ENCODE peak calls at places on chromosomes 13 and 19, in ten cellular contexts. One of them, this sample, is unnamed.

GRCh38 chr13:79423801-79424642 is 18.0 kb upstream of the RBM26 start:
- DNase-seq in IMR-90: peak
- DNase-seq in AG04449: no peak
- DNase-seq in breast epithelium: no peak
- DNase-seq in HFF-Myc: peak
- DNase-seq in spleen: no peak
- DNase-seq in astrocyte of the spinal cord: peak
- DNase-seq in cardiac muscle cell: peak
- DNase-seq in HL-60: peak
- DNase-seq in lower leg skin: no peak
- DNase-seq in this sample: peak

GRCh38 chr13:110722971-110723370 is 9.5 kb downstream of the ING1 start:
- DNase-seq in astrocyte of the spinal cord: no peak
- DNase-seq in HFF-Myc: no peak
- DNase-seq in HL-60: no peak
- DNase-seq in spleen: no peak
- DNase-seq in IMR-90: no peak
- DNase-seq in breast epithelium: no peak
- DNase-seq in lower leg skin: no peak
- DNase-seq in cardiac muscle cell: no peak
- DNase-seq in AG04449: no peak
- DNase-seq in this sample: no peak

GRCh38 chr19:14138576-14139265 is 2.3 kb upstream of the ASF1B start:
- DNase-seq in HFF-Myc: no peak
- DNase-seq in spleen: no peak
- DNase-seq in lower leg skin: no peak
- DNase-seq in astrocyte of the spinal cord: peak
- DNase-seq in HL-60: no peak
- DNase-seq in AG04449: no peak
- DNase-seq in breast epithelium: no peak
- DNase-seq in IMR-90: peak
- DNase-seq in cardiac muscle cell: peak
- DNase-seq in this sample: peak

GRCh38 chr19:38729653-38730469 is 14.4 kb downstream of the CAPN12 start:
- DNase-seq in lower leg skin: peak
- DNase-seq in astrocyte of the spinal cord: peak
- DNase-seq in AG04449: no peak
- DNase-seq in IMR-90: peak
- DNase-seq in cardiac muscle cell: peak
- DNase-seq in breast epithelium: no peak
- DNase-seq in spleen: peak
- DNase-seq in HL-60: peak
- DNase-seq in HFF-Myc: no peak
- DNase-seq in this sample: peak

GRCh38 chr19:16677060-16677459 is 16.1 kb downstream of the TMEM38A start:
- DNase-seq in IMR-90: no peak
- DNase-seq in breast epithelium: no peak
- DNase-seq in cardiac muscle cell: peak
- DNase-seq in AG04449: no peak
- DNase-seq in HL-60: no peak
- DNase-seq in spleen: no peak
- DNase-seq in astrocyte of the spinal cord: no peak
- DNase-seq in HFF-Myc: no peak
- DNase-seq in lower leg skin: no peak
- DNase-seq in this sample: no peak

GRCh38 chr19:57103573-57104277 is 16.1 kb upstream of the USP29 start:
- DNase-seq in spleen: no peak
- DNase-seq in astrocyte of the spinal cord: peak
- DNase-seq in HFF-Myc: peak
- DNase-seq in lower leg skin: peak
- DNase-seq in breast epithelium: no peak
- DNase-seq in HL-60: peak
- DNase-seq in cardiac muscle cell: peak
- DNase-seq in IMR-90: peak
- DNase-seq in AG04449: no peak
- DNase-seq in this sample: peak

GRCh38 chr13:90299238-90299637 is 1048.2 kb upstream of the MIR17HG start:
- DNase-seq in lower leg skin: no peak
- DNase-seq in AG04449: no peak
- DNase-seq in cardiac muscle cell: no peak
- DNase-seq in breast epithelium: no peak
- DNase-seq in spleen: no peak
- DNase-seq in HL-60: no peak
- DNase-seq in HFF-Myc: no peak
- DNase-seq in IMR-90: no peak
- DNase-seq in astrocyte of the spinal cord: no peak
- DNase-seq in this sample: no peak

GRCh38 chr19:49875801-49876421 is 1.2 kb downstream of the AKT1S1 start:
- DNase-seq in lower leg skin: peak
- DNase-seq in cardiac muscle cell: peak
- DNase-seq in breast epithelium: no peak
- DNase-seq in AG04449: no peak
- DNase-seq in IMR-90: peak
- DNase-seq in HL-60: peak
- DNase-seq in HFF-Myc: no peak
- DNase-seq in astrocyte of the spinal cord: peak
- DNase-seq in spleen: peak
- DNase-seq in this sample: no peak

GRCh38 chr19:13058951-13059660 is 43.6 kb downstream of the LYL1 start:
- DNase-seq in IMR-90: no peak
- DNase-seq in HFF-Myc: no peak
- DNase-seq in breast epithelium: no peak
- DNase-seq in astrocyte of the spinal cord: no peak
- DNase-seq in HL-60: no peak
- DNase-seq in spleen: no peak
- DNase-seq in AG04449: no peak
- DNase-seq in cardiac muscle cell: no peak
- DNase-seq in lower leg skin: no peak
- DNase-seq in this sample: no peak

GRCh38 chr19:13062317-13062716 is 40.3 kb downstream of the LYL1 start:
- DNase-seq in lower leg skin: no peak
- DNase-seq in HFF-Myc: no peak
- DNase-seq in AG04449: no peak
- DNase-seq in HL-60: no peak
- DNase-seq in astrocyte of the spinal cord: no peak
- DNase-seq in IMR-90: no peak
- DNase-seq in breast epithelium: no peak
- DNase-seq in cardiac muscle cell: no peak
- DNase-seq in spleen: no peak
- DNase-seq in this sample: no peak

GRCh38 chr19:13063461-13064091 is 39.1 kb downstream of the LYL1 start:
- DNase-seq in HFF-Myc: no peak
- DNase-seq in astrocyte of the spinal cord: no peak
- DNase-seq in lower leg skin: no peak
- DNase-seq in AG04449: no peak
- DNase-seq in HL-60: no peak
- DNase-seq in cardiac muscle cell: no peak
- DNase-seq in spleen: no peak
- DNase-seq in IMR-90: no peak
- DNase-seq in breast epithelium: no peak
- DNase-seq in this sample: no peak

GRCh38 chr19:13060233-13060963 is 42.3 kb downstream of the LYL1 start:
- DNase-seq in AG04449: no peak
- DNase-seq in IMR-90: no peak
- DNase-seq in cardiac muscle cell: peak
- DNase-seq in spleen: no peak
- DNase-seq in lower leg skin: no peak
- DNase-seq in HFF-Myc: no peak
- DNase-seq in breast epithelium: no peak
- DNase-seq in HL-60: no peak
- DNase-seq in astrocyte of the spinal cord: no peak
- DNase-seq in this sample: peak

DNA sequence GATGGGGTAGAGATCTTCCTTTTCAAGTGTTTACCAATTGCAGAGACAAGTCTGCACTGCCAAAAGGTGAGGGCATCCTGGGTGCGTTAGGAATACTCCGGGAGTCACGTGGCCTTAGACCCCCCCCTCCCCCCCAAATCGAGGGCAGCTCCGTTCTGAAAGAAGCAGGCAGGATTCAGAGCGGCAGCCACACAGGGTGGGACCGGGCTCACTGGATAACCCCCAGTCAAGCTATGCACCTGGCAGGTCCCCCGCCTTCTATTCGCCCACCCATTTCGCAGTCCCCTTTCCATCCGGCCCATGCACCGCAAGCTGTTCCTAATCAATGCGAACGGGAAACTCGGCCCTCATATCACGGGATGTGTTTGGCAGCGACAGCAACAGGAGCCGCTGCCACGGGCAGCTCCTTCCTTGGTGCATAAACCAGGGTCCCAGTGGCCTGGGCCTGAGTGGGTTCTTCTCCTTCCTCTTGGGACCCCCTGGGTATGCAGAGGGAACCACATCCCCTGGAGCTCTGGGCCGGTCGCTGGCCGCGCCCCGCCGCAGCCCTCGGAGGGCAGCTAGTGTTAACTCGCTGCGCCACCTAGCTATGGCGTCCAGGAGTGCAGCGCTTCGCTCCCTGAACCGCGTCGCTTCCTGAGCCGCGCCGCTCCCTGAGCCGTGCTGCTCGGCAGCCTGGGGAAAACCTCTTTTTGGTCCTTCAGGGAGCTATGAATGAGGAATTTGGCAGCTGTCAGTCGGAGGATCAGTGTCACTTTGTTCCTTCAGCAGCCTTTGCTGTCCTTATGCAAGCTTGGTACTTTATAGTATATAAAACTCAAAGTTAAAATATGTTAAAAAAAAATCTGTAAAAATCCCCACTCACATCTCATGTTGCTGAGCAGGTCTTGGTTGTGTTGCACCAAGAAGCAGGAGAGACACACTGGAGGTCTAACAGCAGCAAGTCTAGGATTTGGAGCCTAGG is 41.4 kb downstream of the LYL1 start:
- DNase-seq in spleen: peak
- DNase-seq in AG04449: no peak
- DNase-seq in IMR-90: peak
- DNase-seq in lower leg skin: peak
- DNase-seq in HL-60: peak
- DNase-seq in HFF-Myc: no peak
- DNase-seq in cardiac muscle cell: peak
- DNase-seq in astrocyte of the spinal cord: peak
- DNase-seq in breast epithelium: peak
- DNase-seq in this sample: peak
- TF ChIP-seq CTCF in spleen: peak
- TF ChIP-seq CTCF in AG04449: peak
- TF ChIP-seq CTCF in IMR-90: peak
- TF ChIP-seq CTCF in lower leg skin: peak
- TF ChIP-seq CTCF in HL-60: peak
- TF ChIP-seq CTCF in HFF-Myc: peak
- TF ChIP-seq CTCF in cardiac muscle cell: peak
- TF ChIP-seq CTCF in astrocyte of the spinal cord: peak
- TF ChIP-seq CTCF in breast epithelium: peak
- TF ChIP-seq CTCF in this sample: peak

GRCh38 chr19:19737559-19738332 is 4.8 kb upstream of the ZNF14 start:
- DNase-seq in AG04449: no peak
- DNase-seq in IMR-90: no peak
- DNase-seq in lower leg skin: no peak
- DNase-seq in astrocyte of the spinal cord: no peak
- DNase-seq in breast epithelium: no peak
- DNase-seq in HL-60: no peak
- DNase-seq in HFF-Myc: no peak
- DNase-seq in spleen: no peak
- DNase-seq in cardiac muscle cell: no peak
- DNase-seq in this sample: no peak

GRCh38 chr19:19738564-19738963 is 5.7 kb upstream of the ZNF14 start:
- DNase-seq in breast epithelium: no peak
- DNase-seq in cardiac muscle cell: no peak
- DNase-seq in HFF-Myc: no peak
- DNase-seq in AG04449: no peak
- DNase-seq in IMR-90: no peak
- DNase-seq in lower leg skin: no peak
- DNase-seq in spleen: no peak
- DNase-seq in astrocyte of the spinal cord: no peak
- DNase-seq in HL-60: no peak
- DNase-seq in this sample: no peak

DNA sequence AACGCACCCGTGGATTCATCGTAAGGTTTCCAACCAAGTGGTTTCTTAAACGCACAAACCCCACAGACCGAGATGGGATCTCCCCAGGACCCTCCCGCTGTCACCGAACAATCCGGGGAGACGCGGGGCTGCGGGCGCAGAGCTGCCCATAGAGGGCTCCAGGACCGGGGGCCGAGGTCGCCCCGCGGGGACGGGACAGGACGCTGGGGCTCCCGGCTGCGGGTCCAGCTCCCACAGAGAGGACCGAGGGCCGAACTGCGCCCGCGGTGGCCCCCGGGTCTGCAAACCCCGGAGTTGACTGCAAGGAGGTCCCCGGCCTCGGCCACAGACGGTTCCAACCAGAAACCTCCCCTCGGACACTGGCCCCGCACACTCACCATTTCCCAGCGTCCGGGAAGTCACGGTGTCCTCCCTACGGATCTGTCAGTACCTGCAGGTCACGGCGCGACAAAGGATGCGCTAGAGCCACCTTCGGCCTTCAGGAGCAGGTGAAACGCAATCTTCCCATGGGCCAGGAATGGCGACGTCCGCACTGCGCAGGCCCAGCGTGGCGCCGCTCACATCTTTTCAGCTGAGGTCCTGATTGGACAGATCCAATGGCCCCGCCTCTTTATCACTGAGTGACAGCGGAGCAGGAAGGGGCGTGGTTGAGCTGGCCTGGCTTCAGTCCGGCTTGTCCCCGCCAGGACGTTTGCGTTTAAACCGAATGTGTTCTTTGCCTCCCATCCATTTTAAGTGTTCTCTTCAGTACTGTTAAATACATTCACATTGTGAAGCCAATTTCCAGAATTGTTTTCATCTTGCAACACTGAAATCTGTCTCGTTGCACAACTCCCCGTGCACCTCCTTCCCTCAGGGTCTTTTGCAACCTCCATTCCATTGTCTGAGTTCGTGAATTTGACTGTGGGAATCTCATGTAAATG is at the start of gene ZNF14:
- DNase-seq in lower leg skin: peak
- DNase-seq in breast epithelium: peak
- DNase-seq in IMR-90: peak
- DNase-seq in spleen: peak
- DNase-seq in cardiac muscle cell: peak
- DNase-seq in astrocyte of the spinal cord: peak
- DNase-seq in HL-60: peak
- DNase-seq in AG04449: peak
- DNase-seq in HFF-Myc: peak
- DNase-seq in this sample: peak
- TF ChIP-seq CTCF in lower leg skin: no peak
- TF ChIP-seq CTCF in breast epithelium: peak
- TF ChIP-seq CTCF in IMR-90: peak
- TF ChIP-seq CTCF in spleen: no peak
- TF ChIP-seq CTCF in cardiac muscle cell: peak
- TF ChIP-seq CTCF in astrocyte of the spinal cord: peak
- TF ChIP-seq CTCF in HL-60: no peak
- TF ChIP-seq CTCF in AG04449: peak
- TF ChIP-seq CTCF in HFF-Myc: peak
- TF ChIP-seq CTCF in this sample: peak

GRCh38 chr13:88979465-88980180 is 1308.5 kb downstream of the SLITRK5 start:
- DNase-seq in HL-60: no peak
- DNase-seq in spleen: no peak
- DNase-seq in HFF-Myc: no peak
- DNase-seq in astrocyte of the spinal cord: no peak
- DNase-seq in cardiac muscle cell: peak
- DNase-seq in breast epithelium: no peak
- DNase-seq in lower leg skin: no peak
- DNase-seq in AG04449: no peak
- DNase-seq in IMR-90: no peak
- DNase-seq in this sample: no peak
- TF ChIP-seq CTCF in HL-60: peak
- TF ChIP-seq CTCF in spleen: no peak
- TF ChIP-seq CTCF in HFF-Myc: no peak
- TF ChIP-seq CTCF in astrocyte of the spinal cord: no peak
- TF ChIP-seq CTCF in cardiac muscle cell: no peak
- TF ChIP-seq CTCF in breast epithelium: no peak
- TF ChIP-seq CTCF in lower leg skin: no peak
- TF ChIP-seq CTCF in AG04449: no peak
- TF ChIP-seq CTCF in IMR-90: no peak
- TF ChIP-seq CTCF in this sample: no peak

GRCh38 chr13:51935326-51936171 is 73.8 kb downstream of the CCDC70 start:
- DNase-seq in breast epithelium: no peak
- DNase-seq in HFF-Myc: no peak
- DNase-seq in IMR-90: no peak
- DNase-seq in cardiac muscle cell: peak
- DNase-seq in lower leg skin: no peak
- DNase-seq in astrocyte of the spinal cord: no peak
- DNase-seq in HL-60: peak
- DNase-seq in AG04449: no peak
- DNase-seq in spleen: no peak
- DNase-seq in this sample: peak
- TF ChIP-seq CTCF in breast epithelium: peak
- TF ChIP-seq CTCF in HFF-Myc: no peak
- TF ChIP-seq CTCF in IMR-90: peak
- TF ChIP-seq CTCF in cardiac muscle cell: peak
- TF ChIP-seq CTCF in lower leg skin: no peak
- TF ChIP-seq CTCF in astrocyte of the spinal cord: peak
- TF ChIP-seq CTCF in HL-60: no peak
- TF ChIP-seq CTCF in AG04449: peak
- TF ChIP-seq CTCF in spleen: no peak
- TF ChIP-seq CTCF in this sample: peak

This sample was measured in HFFc6.